ENCODE peak calls at places on chromosomes 12 and 14, in four cellular contexts. A is uterus, N is GM23248, K is GM23338. Q is an unnamed sample.

GRCh38 chr12:39872425-39872824 is 233.5 kb downstream of the SLC2A13 start:
- DNase-seq in A (no peak), N (peak), K (no peak), Q (no peak)

GRCh38 chr12:46404225-46404631 is 31.7 kb upstream of the SLC38A2 start:
- DNase-seq in A (no peak), N (peak), K (no peak), Q (no peak)

GRCh38 chr12:11684393-11684792 is 34.9 kb downstream of the ETV6 start:
- DNase-seq in A (no peak), N (peak), K (no peak), Q (no peak)

GRCh38 chr12:92218394-92219077 is 72.9 kb upstream of the BTG1 start:
- DNase-seq in A (no peak), N (peak), K (no peak), Q (no peak)

GRCh38 chr12:124979568-124979967 is 9.4 kb downstream of the DHX37 start:
- DNase-seq in A (no peak), N (no peak), K (no peak), Q (peak)

GRCh38 chr14:59363545-59364226 is 101.5 kb downstream of the GPR135 start:
- DNase-seq in A (no peak), N (peak), K (no peak), Q (no peak)

GRCh38 chr14:23542261-23542660 is 9.3 kb downstream of the ZFHX2 start:
- DNase-seq in A (no peak), N (no peak), K (no peak), Q (no peak)

GRCh38 chr14:54109521-54110120 is 153.0 kb upstream of the BMP4 start:
- DNase-seq in A (no peak), N (no peak), K (no peak), Q (no peak)

GRCh38 chr12:402127-402456 is 648 bp downstream of the CCDC77 start:
- DNase-seq in A (no peak), N (peak), K (peak), Q (peak)

GRCh38 chr12:41699658-41700057 is 445.0 kb downstream of the GXYLT1 start:
- DNase-seq in A (no peak), N (no peak), K (no peak), Q (no peak)

GRCh38 chr14:101622251-101623076 is 61.2 kb downstream of the DIO3 start:
- DNase-seq in A (no peak), N (no peak), K (no peak), Q (no peak)

GRCh38 chr12:86914716-86915115 is 658.5 kb upstream of the MGAT4C start:
- DNase-seq in A (no peak), N (peak), K (peak), Q (peak)

GRCh38 chr12:93581370-93581769 is 8.9 kb downstream of the SOCS2 start:
- DNase-seq in A (no peak), N (no peak), K (no peak), Q (no peak)

GRCh38 chr14:104151028-104151385 is 12.6 kb downstream of the KIF26A start:
- DNase-seq in A (no peak), N (no peak), K (no peak), Q (no peak)

GRCh38 chr14:35438910-35439713 is 34.6 kb upstream of the NFKBIA start:
- DNase-seq in A (no peak), N (peak), K (peak), Q (peak)

GRCh38 chr12:53502331-53502730 is 1.2 kb downstream of the TARBP2 start:
- DNase-seq in A (peak), N (no peak), K (no peak), Q (no peak)

GRCh38 chr14:94051115-94051514 is 25.0 kb downstream of the OTUB2 start:
- DNase-seq in A (peak), N (peak), K (peak), Q (peak)

GRCh38 chr14:101250948-101251811 is 310.1 kb upstream of the DIO3 start:
- DNase-seq in A (no peak), N (no peak), K (no peak), Q (no peak)

GRCh38 chr12:61654698-61655097 is 605.5 kb upstream of the USP15 start:
- DNase-seq in A (no peak), N (peak), K (no peak), Q (no peak)

GRCh38 chr12:98741229-98741614 is 96.1 kb downstream of the APAF1 start:
- DNase-seq in A (no peak), N (peak), K (no peak), Q (no peak)

GRCh38 chr12:59041241-59042121 is 121.2 kb upstream of the LRIG3 start:
- DNase-seq in A (no peak), N (peak), K (no peak), Q (no peak)

GRCh38 chr12:81417056-81417455 is 339.2 kb downstream of the ACSS3 start:
- DNase-seq in A (no peak), N (no peak), K (no peak), Q (no peak)

GRCh38 chr14:28770061-28770460 is 3.5 kb downstream of the FOXG1 start:
- DNase-seq in A (no peak), N (no peak), K (no peak), Q (no peak)

GRCh38 chr12:48296586-48297396 is 53.9 kb downstream of the ZNF641 start:
- DNase-seq in A (peak), N (peak), K (peak), Q (peak)

GRCh38 chr12:40911676-40912075 is 219.4 kb downstream of the CNTN1 start:
- DNase-seq in A (no peak), N (no peak), K (no peak), Q (no peak)

GRCh38 chr14:74301594-74302159 is 1.1 kb downstream of the ABCD4 start:
- DNase-seq in A (no peak), N (peak), K (no peak), Q (no peak)

GRCh38 chr12:24960222-24960855 is 11.4 kb upstream of the BCAT1 start:
- DNase-seq in A (no peak), N (peak), K (peak), Q (peak)

GRCh38 chr12:39364196-39364595 is 78.7 kb downstream of the KIF21A start:
- DNase-seq in A (no peak), N (no peak), K (no peak), Q (no peak)

GRCh38 chr14:68977741-68978549 is 1.2 kb downstream of the ACTN1 start:
- DNase-seq in A (peak), N (peak), K (peak), Q (peak)

GRCh38 chr12:103852498-103852992 is 11.5 kb upstream of the NT5DC3 start:
- DNase-seq in A (no peak), N (peak), K (peak), Q (no peak)

DNA sequence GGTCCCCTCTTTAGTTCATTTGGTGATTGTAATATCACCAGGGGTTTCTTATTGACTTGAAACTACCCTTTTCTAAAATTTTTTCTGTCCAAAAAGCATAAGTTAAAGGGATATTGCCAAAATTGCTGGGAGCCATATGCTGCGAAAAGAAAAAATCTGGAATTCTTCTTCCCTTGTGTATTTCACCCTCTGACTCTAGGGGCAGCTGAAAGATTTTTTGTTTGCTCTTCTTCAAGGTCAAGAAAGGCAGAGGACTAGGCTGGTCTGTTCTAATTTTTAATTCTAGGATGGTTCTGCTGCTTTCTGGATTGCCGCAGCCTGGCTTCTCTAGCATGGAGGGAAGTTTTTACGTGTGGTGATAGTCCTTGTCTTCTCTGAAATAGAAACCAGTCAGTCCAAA is 61.6 kb downstream of the FBXL14 start:
- DNase-seq in A (no peak), N (peak), K (no peak), Q (no peak)
- H3K4me3 ChIP-seq in A (no peak), N (peak), K (no peak), Q (peak)

GRCh38 chr12:3896851-3897351 is 23.7 kb upstream of the PARP11 start:
- DNase-seq in A (no peak), N (peak), K (no peak), Q (peak)
- H3K4me3 ChIP-seq in A (no peak), N (no peak), K (no peak), Q (peak)

DNA sequence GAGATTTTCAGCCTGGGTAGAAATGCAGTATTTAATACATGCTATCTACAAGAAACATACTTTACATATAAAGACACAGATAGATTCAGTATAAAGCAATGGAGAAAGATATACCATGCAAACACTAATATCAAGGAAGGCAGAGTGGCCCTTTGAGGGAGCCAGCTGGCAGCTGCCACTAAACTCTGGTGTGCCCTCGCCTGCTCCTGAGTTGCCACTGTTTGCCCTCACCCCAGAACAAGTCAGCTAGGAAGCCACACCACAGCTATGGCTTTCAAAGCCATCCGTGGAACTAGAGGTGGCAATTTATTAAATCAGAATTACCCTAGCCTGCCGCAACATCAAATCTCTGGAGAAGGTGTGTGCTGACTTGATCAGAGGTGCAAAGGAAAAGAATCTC is 18.3 kb downstream of the PXN start:
- DNase-seq in A (no peak), N (no peak), K (no peak), Q (no peak)
- H3K4me3 ChIP-seq in A (no peak), N (peak), K (no peak), Q (no peak)

GRCh38 chr12:64824500-64825142 is at the start of gene TBC1D30:
- DNase-seq in A (peak), N (peak), K (peak), Q (peak)

GRCh38 chr12:64824130-64824499 is 332 bp upstream of the TBC1D30 start:
- DNase-seq in A (no peak), N (no peak), K (peak), Q (no peak)

GRCh38 chr12:64826234-64826633 is 1.8 kb downstream of the TBC1D30 start:
- DNase-seq in A (peak), N (peak), K (peak), Q (peak)

GRCh38 chr12:64828713-64829112 is 4.3 kb downstream of the TBC1D30 start:
- DNase-seq in A (no peak), N (no peak), K (no peak), Q (no peak)

GRCh38 chr12:64825143-64826011 is 930 bp downstream of the TBC1D30 start:
- DNase-seq in A (no peak), N (no peak), K (peak), Q (peak)
- H3K4me3 ChIP-seq in A (peak), N (no peak), K (peak), Q (peak)

GRCh38 chr12:68364893-68365725 is 32.9 kb upstream of the MDM1 start:
- DNase-seq in A (peak), N (peak), K (peak), Q (peak)
- H3K4me3 ChIP-seq in A (peak), N (peak), K (peak), Q (peak)